ENCODE peak calls at places on chromosomes 4 and X, in five cellular contexts. S, X, Z, I and E are unnamed samples.

GRCh38 chr4:181830404-181831035 is 412.7 kb upstream of the TENM3 start:
- DNase-seq in I (no peak), X (no peak), S (no peak), Z (no peak), E (no peak)

GRCh38 chrX:74383611-74384010 is 37.7 kb upstream of the SLC16A2 start:
- DNase-seq in S (no peak), Z (peak; percentile 11), X (peak; percentile 13), I (no peak), E (peak; percentile 27)

GRCh38 chr4:159487284-159487747 is 384.4 kb downstream of the RAPGEF2 start:
- DNase-seq in X (peak; percentile 65), Z (peak; percentile 57), S (no peak), I (no peak), E (no peak)

GRCh38 chr4:15778742-15779231 is 659 bp downstream of the CD38 start:
- DNase-seq in I (peak; percentile 84), X (no peak), S (no peak), Z (peak; percentile 25), E (no peak)

GRCh38 chr4:154049457-154050181 is 260.7 kb upstream of the SFRP2 start:
- DNase-seq in I (no peak), Z (no peak), X (peak; percentile 16), S (no peak), E (no peak)

GRCh38 chr4:87354168-87355102 is 31.8 kb upstream of the HSD17B13 start:
- DNase-seq in I (no peak), Z (peak; percentile 31), S (no peak), X (no peak), E (no peak)

GRCh38 chrX:118024482-118024881 is 92.1 kb downstream of the KLHL13 start:
- DNase-seq in X (no peak), Z (no peak), I (no peak), S (no peak), E (no peak)

GRCh38 chr4:30619679-30620078 is 100.5 kb upstream of the PCDH7 start:
- DNase-seq in I (no peak), S (no peak), X (no peak), Z (no peak), E (no peak)

GRCh38 chr4:23805381-23805780 is 84.5 kb downstream of the PPARGC1A start:
- DNase-seq in I (no peak), X (no peak), S (no peak), Z (no peak), E (no peak)

GRCh38 chr4:6633091-6633906 is 7.2 kb upstream of the MRFAP1 start:
- DNase-seq in S (no peak), X (no peak), I (no peak), Z (no peak), E (no peak)

GRCh38 chrX:1453951-1454785 is 1.5 kb upstream of the ASMTL start:
- DNase-seq in S (no peak), Z (peak; percentile 88), I (peak; percentile 97), X (peak; percentile 36), E (peak; percentile 86)

GRCh38 chrX:56978172-56978571 is 17.2 kb downstream of the SPIN3 start:
- DNase-seq in X (peak; percentile 15), Z (peak; percentile 12), S (no peak), I (no peak), E (no peak)

GRCh38 chrX:40092808-40093435 is 4.8 kb downstream of the BCOR start:
- DNase-seq in I (no peak), Z (no peak), X (no peak), S (no peak), E (no peak)

GRCh38 chrX:40088803-40089540 is 8.8 kb downstream of the BCOR start:
- DNase-seq in Z (no peak), X (no peak), S (no peak), I (no peak), E (no peak)

GRCh38 chrX:40090050-40090804 is 7.5 kb downstream of the BCOR start:
- DNase-seq in X (no peak), Z (no peak), S (no peak), I (peak; percentile 84), E (peak; percentile 74)

GRCh38 chrX:40091691-40092421 is 5.9 kb downstream of the BCOR start:
- DNase-seq in Z (no peak), X (no peak), S (no peak), I (peak; percentile 74), E (no peak)

DNA sequence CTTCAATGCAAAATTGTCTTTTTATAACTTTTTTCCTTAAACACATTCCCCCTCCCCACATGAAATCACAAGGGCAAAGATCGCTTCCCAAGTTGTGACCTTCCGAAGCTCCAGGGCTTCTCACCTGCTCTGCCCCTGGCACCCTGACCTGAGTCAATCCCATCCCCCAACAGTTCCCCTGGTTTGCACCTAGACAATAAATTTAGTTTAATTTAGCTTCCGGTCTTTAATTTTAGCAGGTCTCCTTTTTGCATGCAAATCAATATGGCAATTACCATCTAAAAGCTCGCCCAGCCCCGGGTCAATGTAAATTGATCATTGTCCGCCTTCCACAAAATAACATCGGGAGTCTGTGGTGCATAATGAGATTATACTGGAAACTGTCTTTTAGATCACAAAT is 6.8 kb downstream of the BCOR start:
- DNase-seq in Z (no peak), S (no peak), X (no peak), I (peak; percentile 10), E (peak; percentile 21)
- H3K4me3 ChIP-seq in Z (no peak overlapping the region), S (no peak overlapping the region), X (peak overlapping the region; percentile 61), I (no peak overlapping the region), E (no peak overlapping the region)

GRCh38 chrX:127884921-127885320 is 167.3 kb downstream of the ACTRT1 start:
- DNase-seq in Z (no peak), S (no peak), I (no peak), X (no peak), E (no peak)

DNA sequence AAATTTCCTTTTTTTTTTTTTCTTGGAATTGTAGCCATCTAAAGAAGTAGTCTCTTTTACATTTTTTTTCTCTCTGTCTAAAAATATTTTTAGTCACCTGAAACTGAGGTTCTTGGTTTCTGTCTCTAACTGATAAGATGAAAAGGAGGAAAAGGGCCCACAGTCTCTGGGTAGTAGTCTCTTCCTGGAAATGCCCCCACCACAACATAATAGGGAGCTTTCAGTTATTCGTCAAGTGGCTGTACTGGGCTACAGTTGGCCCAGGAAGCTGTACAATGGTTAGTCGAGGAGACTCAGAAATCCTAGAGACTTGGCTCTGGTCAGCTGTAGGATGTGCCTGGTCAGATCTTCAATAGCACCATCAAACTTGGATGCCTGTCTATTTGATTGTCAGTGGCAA is 163.4 kb downstream of the ACTRT1 start:
- DNase-seq in S (no peak), Z (no peak), I (no peak), X (no peak), E (no peak)
- H3K4me1 ChIP-seq in S (no peaks in the 10 kb centered on the region), Z (no peaks in the 10 kb centered on the region), I (no peaks in the 10 kb centered on the region), X (no peaks in the 10 kb centered on the region), E (no peaks in the 10 kb centered on the region)

GRCh38 chrX:147228153-147228552 is 413.6 kb upstream of the CXorf51A start:
- DNase-seq in X (no peak), S (no peak), Z (no peak), I (no peak), E (no peak)
- H3K27ac ChIP-seq in X (no peak overlapping the region), S (no peak overlapping the region), Z (no peak overlapping the region), I (no peak overlapping the region), E (no peak overlapping the region)

GRCh38 chrX:17497193-17497592 is 122.2 kb downstream of the NHS start:
- DNase-seq in I (no peak), X (no peak), S (no peak), Z (no peak), E (no peak)

GRCh38 chrX:17495052-17495451 is 120.1 kb downstream of the NHS start:
- DNase-seq in I (no peak), Z (no peak), S (no peak), X (no peak), E (no peak)

GRCh38 chrX:17494231-17494630 is 119.2 kb downstream of the NHS start:
- DNase-seq in X (no peak), Z (no peak), S (no peak), I (no peak), E (no peak)

GRCh38 chrX:17499512-17499911 is 124.5 kb downstream of the NHS start:
- DNase-seq in S (no peak), X (no peak), I (no peak), Z (no peak), E (no peak)

GRCh38 chrX:17496407-17496806 is 121.4 kb downstream of the NHS start:
- DNase-seq in I (no peak), X (no peak), Z (peak; percentile 18), S (no peak), E (no peak)
- H3K4me3 ChIP-seq in I (no peak overlapping the region), X (no peak overlapping the region), Z (no peak overlapping the region), S (no peak overlapping the region), E (no peak overlapping the region)